ENCODE peak calls at places on chromosome 14, in eight cellular contexts. L, N, V, R, F, T, Y and C are unnamed samples.

GRCh38 chr14:78758333-78758732 is 588.2 kb downstream of the NRXN3 start:
- DNase-seq in T (no peak), R (peak), F (no peak), V (no peak), N (no peak), L (peak), Y (no peak), C (no peak)

GRCh38 chr14:60753264-60754126 is 18.9 kb downstream of the MNAT1 start:
- DNase-seq in Y (no peak), F (peak), L (peak), T (no peak), N (peak), R (no peak), V (no peak), C (no peak)

GRCh38 chr14:91281346-91281745 is 36.8 kb upstream of the GPR68 start:
- DNase-seq in V (no peak), L (peak), Y (no peak), N (no peak), R (no peak), F (no peak), T (no peak), C (no peak)

GRCh38 chr14:95533391-95533821 is 1.4 kb upstream of the GLRX5 start:
- DNase-seq in Y (no peak), F (no peak), R (peak), T (no peak), V (no peak), L (peak), N (no peak), C (no peak)

GRCh38 chr14:96917442-96917963 is 120.3 kb downstream of the VRK1 start:
- DNase-seq in N (no peak), L (no peak), V (no peak), F (no peak), Y (no peak), R (no peak), T (peak), C (no peak)

GRCh38 chr14:92407395-92407794 is 84.4 kb downstream of the SLC24A4 start:
- DNase-seq in Y (no peak), T (no peak), L (no peak), V (no peak), N (no peak), R (no peak), F (no peak), C (no peak)

GRCh38 chr14:101705733-101706508 is 55.6 kb upstream of the PPP2R5C start:
- DNase-seq in N (peak), V (peak), F (peak), R (no peak), T (peak), L (no peak), Y (no peak), C (no peak)

GRCh38 chr14:96783306-96784224 is 13.6 kb upstream of the VRK1 start:
- DNase-seq in R (no peak), Y (no peak), F (no peak), T (no peak), V (no peak), L (no peak), N (no peak), C (no peak)

GRCh38 chr14:34322940-34323418 is 139.1 kb downstream of the SPTSSA start:
- DNase-seq in V (peak), N (peak), R (peak), F (peak), L (peak), Y (peak), T (peak), C (no peak)

GRCh38 chr14:85528080-85528881 is 1.7 kb upstream of the FLRT2 start:
- DNase-seq in N (no peak), Y (peak), F (no peak), L (peak), T (peak), R (peak), V (no peak), C (no peak)

GRCh38 chr14:89378119-89378518 is 38.9 kb downstream of the FOXN3 start:
- DNase-seq in Y (no peak), T (peak), V (no peak), L (peak), N (no peak), F (no peak), R (peak), C (no peak)

GRCh38 chr14:75417674-75418073 is 10.1 kb upstream of the JDP2 start:
- DNase-seq in Y (no peak), N (no peak), L (peak), T (no peak), V (peak), R (no peak), F (no peak), C (no peak)

GRCh38 chr14:75422169-75422568 is 5.7 kb upstream of the JDP2 start:
- DNase-seq in L (peak), F (no peak), V (no peak), T (no peak), N (no peak), R (no peak), Y (no peak), C (no peak)

GRCh38 chr14:75424496-75424895 is 3.3 kb upstream of the JDP2 start:
- DNase-seq in T (no peak), L (no peak), R (no peak), Y (no peak), F (no peak), N (no peak), V (no peak), C (no peak)

DNA sequence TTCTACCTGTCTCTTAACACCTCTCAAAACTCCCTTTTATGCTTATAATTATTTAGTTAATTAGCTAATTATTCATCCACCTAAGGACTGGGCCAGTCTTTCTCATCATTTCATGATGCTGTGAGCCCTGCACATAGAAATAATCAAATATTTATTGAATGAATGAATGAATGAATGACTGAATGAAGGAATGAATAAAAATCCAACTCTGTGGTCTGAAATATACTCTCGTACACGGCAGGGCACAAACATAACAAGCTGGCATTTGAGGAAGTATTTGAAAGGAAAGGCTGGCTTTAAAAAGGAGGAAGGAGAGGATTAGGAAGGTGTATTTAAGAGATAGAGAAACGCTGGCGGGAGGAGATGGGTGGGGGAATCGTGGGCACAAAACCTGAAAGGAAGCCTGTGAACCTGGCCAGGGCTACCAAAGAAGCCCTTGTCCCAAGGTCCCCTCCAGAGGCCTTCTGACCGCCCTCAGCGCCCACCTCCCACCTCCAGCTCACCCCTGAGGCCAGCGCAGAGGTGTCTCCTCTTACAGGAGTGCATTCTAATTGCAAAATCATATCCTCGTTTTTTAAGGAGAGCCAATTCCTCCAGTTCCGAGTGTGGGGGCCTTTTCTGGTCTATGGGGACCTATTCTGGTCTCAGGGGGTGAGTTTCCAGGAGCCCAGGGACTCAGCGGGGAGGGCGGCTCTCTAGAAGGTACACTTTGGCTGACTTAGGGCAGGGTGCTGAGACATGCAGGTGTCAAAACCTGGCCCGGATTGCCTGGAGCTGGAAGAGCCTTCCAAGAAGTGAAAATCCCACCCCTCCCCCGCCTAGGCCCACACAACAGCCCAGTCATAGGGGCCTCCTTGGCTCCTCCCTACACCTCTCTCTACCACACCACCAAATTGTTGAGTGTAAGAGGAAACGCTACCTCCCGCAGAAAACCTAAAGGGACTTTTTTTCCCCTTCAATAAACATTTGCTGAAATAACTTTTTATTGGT is 8.7 kb upstream of the JDP2 start:
- DNase-seq in T (no peak), L (no peak), N (peak), R (peak), V (no peak), Y (peak), F (peak), C (no peak)
- TF ChIP-seq POLR2A in T (no peak), L (no peak), N (no peak), R (no peak), V (no peak), Y (no peak), F (no peak), C (no peak)

GRCh38 chr14:26525057-26525456 is 72.8 kb downstream of the NOVA1 start:
- DNase-seq in V (no peak), N (no peak), L (no peak), Y (no peak), R (no peak), T (no peak), F (no peak), C (no peak)
- H3K27ac ChIP-seq in V (no peak), N (no peak), L (no peak), Y (no peak), R (no peak), T (no peak), F (peak), C (no peak)

DNA sequence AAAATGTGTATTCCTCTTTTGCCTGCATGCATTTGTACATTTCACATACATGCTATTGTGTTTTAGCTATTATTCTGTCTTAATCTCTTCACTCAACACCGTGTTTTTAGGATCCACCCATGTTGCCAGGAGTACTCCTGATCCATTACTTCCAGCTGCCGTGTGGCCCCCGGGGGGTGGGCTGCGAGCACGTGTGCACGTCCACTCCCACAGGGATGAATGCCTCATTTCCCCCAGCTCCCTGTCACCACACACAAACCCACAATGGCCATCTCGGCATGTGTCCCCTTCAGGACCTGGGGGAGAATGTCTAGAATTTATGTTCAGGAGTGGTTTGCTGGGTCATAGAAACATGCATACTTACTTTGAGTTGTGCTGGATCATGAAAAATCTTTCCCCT is 62.7 kb upstream of the ACTN1 start:
- DNase-seq in L (no peak), Y (no peak), N (no peak), R (no peak), T (no peak), F (no peak), V (no peak), C (no peak)
- TF ChIP-seq POLR2A in L (no peak), Y (no peak), N (no peak), R (no peak), T (no peak), F (no peak), V (no peak), C (no peak)

GRCh38 chr14:103627073-103628025 is 1.7 kb upstream of the KLC1 start:
- DNase-seq in L (no peak), R (no peak), N (no peak), V (no peak), T (no peak), F (peak), Y (no peak), C (no peak)
- H3K27ac ChIP-seq in L (peak), R (peak), N (peak), V (peak), T (peak), F (peak), Y (peak), C (peak)

GRCh38 chr14:22836301-22837058 is at the start of gene MMP14:
- DNase-seq in L (peak), Y (peak), V (no peak), T (peak), F (peak), R (peak), N (peak), C (no peak)
- TF ChIP-seq POLR2A in L (peak), Y (peak), V (peak), T (peak), F (peak), R (peak), N (no peak), C (peak)

DNA sequence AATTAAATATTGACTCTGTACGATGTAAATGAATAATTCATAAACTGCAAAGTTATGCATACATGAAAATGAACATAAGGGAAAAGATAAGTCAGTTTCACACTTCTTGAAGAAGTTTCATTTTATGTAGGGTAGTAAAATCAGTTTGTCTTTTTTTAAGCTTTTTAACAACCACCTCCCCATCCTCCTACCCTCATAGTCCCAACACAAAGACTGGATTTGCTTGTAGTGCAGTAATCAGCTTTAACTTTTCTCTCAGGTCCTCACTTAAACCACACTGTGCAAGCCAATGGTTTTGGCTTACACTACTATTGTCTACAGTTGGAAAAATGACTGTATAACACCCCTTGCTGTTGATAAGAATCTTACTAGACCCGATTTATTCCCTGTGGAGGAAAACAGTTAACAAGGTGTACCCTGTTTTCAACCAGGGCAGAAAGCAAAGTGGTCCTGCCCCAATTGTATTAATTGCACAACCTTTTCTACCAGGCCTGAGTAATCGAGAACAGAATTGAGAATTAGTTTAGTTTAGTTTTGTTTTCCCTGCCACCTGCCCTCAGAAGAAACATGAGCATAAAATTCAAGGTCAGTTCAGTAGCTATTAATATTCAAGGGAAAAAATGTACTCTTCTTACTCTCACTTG is 44.0 kb downstream of the NIN start:
- DNase-seq in R (no peak), L (no peak), V (no peak), T (no peak), F (no peak), Y (no peak), N (no peak), C (no peak)
- H3K27ac ChIP-seq in R (no peak), L (no peak), V (no peak), T (peak), F (no peak), Y (no peak), N (peak), C (no peak)